ENCODE peak calls at places on chromosomes 4 and X, in seven cellular contexts. E is activated CD4-positive, alpha-beta T cell treated with anti-CD3 and anti-CD28 coated beads for 24 hours; O is GM12891; F is pons; W is kidney epithelial cell; X is cardiac muscle cell; I is activated T-helper 1 cell treated with Interleukin-2 at 50 U/mL for 16 hours. C is an unnamed sample.

GRCh38 chr4:6674500-6675149 is 19.1 kb upstream of the S100P start:
- DNase-seq in F (peak; percentile 16), X (peak; percentile 27), O (peak; percentile 60), W (no peak), I (peak; percentile 53), E (peak; percentile 31), C (no peak)

GRCh38 chrX:13581554-13581953 is 12.2 kb downstream of the EGFL6 start:
- DNase-seq in F (no peak), X (peak; percentile 20), E (no peak), I (no peak), O (no peak), W (no peak), C (no peak)

GRCh38 chr4:244471-244870 is 60.8 kb downstream of the ZNF732 start:
- DNase-seq in E (peak; percentile 49), X (peak; percentile 25), W (no peak), O (no peak), I (peak; percentile 11), F (peak; percentile 62), C (peak; percentile 12)

GRCh38 chrX:84363054-84363453 is 139.2 kb downstream of the HDX start:
- DNase-seq in E (no peak), O (no peak), I (no peak), W (no peak), F (no peak), X (peak; percentile 12), C (no peak)

GRCh38 chr4:177369372-177369771 is 59.7 kb downstream of the NEIL3 start:
- DNase-seq in W (no peak), F (no peak), O (no peak), I (no peak), E (no peak), X (peak; percentile 44), C (no peak)

GRCh38 chrX:49767231-49767630 is 61.9 kb upstream of the PAGE4 start:
- DNase-seq in W (no peak), X (peak; percentile 3), E (no peak), I (no peak), O (no peak), F (no peak), C (no peak)

GRCh38 chrX:109952985-109953905 is 49.7 kb upstream of the TMEM164 start:
- DNase-seq in I (no peak), F (peak; percentile 3), O (peak; percentile 2), X (peak; percentile 27), W (no peak), E (no peak), C (no peak)

GRCh38 chrX:14936561-14936960 is 63.3 kb downstream of the MOSPD2 start:
- DNase-seq in W (no peak), X (peak; percentile 68), F (no peak), O (no peak), I (no peak), E (no peak), C (no peak)

GRCh38 chr4:165477799-165478198 is 99.0 kb downstream of the CPE start:
- DNase-seq in I (no peak), X (no peak), W (no peak), F (no peak), O (no peak), E (no peak), C (no peak)

GRCh38 chrX:48465336-48465933 is 4.6 kb downstream of the SLC38A5 start:
- DNase-seq in F (no peak), X (peak; percentile 73), E (no peak), W (peak; percentile 56), O (no peak), I (no peak), C (no peak)

GRCh38 chrX:9578083-9578779 is 113.4 kb downstream of the TBL1X start:
- DNase-seq in E (no peak), O (no peak), F (peak; percentile 83), X (peak; percentile 63), I (no peak), W (no peak), C (no peak)

GRCh38 chr4:31411606-31412005 is 691.4 kb downstream of the PCDH7 start:
- DNase-seq in I (no peak), W (no peak), F (no peak), E (no peak), X (no peak), O (no peak), C (no peak)

GRCh38 chrX:143642426-143642825 is 6.5 kb upstream of the SLITRK4 start:
- DNase-seq in F (no peak), X (no peak), I (no peak), O (no peak), E (no peak), W (no peak), C (no peak)

GRCh38 chr4:113979157-113979972 is at the start of gene ARSJ:
- DNase-seq in X (peak; percentile 89), E (no peak), W (peak; percentile 49), O (peak; percentile 16), F (peak; percentile 23), I (no peak), C (peak; percentile 51)

GRCh38 chr4:70838400-70838971 is 1.2 kb downstream of the GRSF1 start:
- DNase-seq in E (no peak), I (no peak), O (no peak), F (peak; percentile 30), W (no peak), X (peak; percentile 23), C (no peak)

GRCh38 chr4:72397314-72397713 is 171.7 kb downstream of the ADAMTS3 start:
- DNase-seq in X (peak; percentile 66), E (no peak), O (no peak), I (no peak), F (no peak), W (no peak), C (no peak)

GRCh38 chrX:45557390-45557789 is 356.7 kb upstream of the DIPK2B start:
- DNase-seq in X (peak; percentile 2), I (no peak), E (no peak), F (no peak), O (no peak), W (no peak), C (no peak)

GRCh38 chr4:21517460-21517859 is 431.1 kb downstream of the KCNIP4 start:
- DNase-seq in I (no peak), E (no peak), W (peak; percentile 21), F (no peak), O (no peak), X (no peak), C (no peak)

GRCh38 chr4:78298618-78299017 is 241.5 kb downstream of the FRAS1 start:
- DNase-seq in I (no peak), F (no peak), W (no peak), E (no peak), O (no peak), X (peak; percentile 20), C (no peak)

GRCh38 chr4:173014113-173014558 is 154.5 kb upstream of the GALNT7 start:
- DNase-seq in X (peak; percentile 63), F (no peak), W (no peak), O (no peak), E (no peak), I (no peak), C (peak; percentile 26)

GRCh38 chr4:42750831-42751230 is 93.9 kb upstream of the ATP8A1 start:
- DNase-seq in I (no peak), W (no peak), O (no peak), F (peak; percentile 1), E (no peak), X (no peak), C (no peak)

GRCh38 chr4:142354041-142354440 is 492.1 kb downstream of the INPP4B start:
- DNase-seq in I (no peak), X (no peak), E (no peak), W (no peak), O (no peak), F (no peak), C (no peak)

C was measured in heart left ventricle.